ENCODE peak calls at places on chromosomes 1 and 21, in four cellular contexts. N is WTC11, H is GM12878, I is K562. F is an unnamed sample.

GRCh38 chr1:228304225-228304624 is 96.4 kb downstream of the OBSCN start:
- DNase-seq in N (no peak), H (no peak), I (no peak), F (no peak)

GRCh38 chr1:209398330-209398991 is 185.1 kb upstream of the CAMK1G start:
- DNase-seq in N (peak), H (no peak), I (no peak), F (no peak)

GRCh38 chr1:48744032-48744431 is 32.7 kb downstream of the BEND5 start:
- DNase-seq in N (no peak), H (no peak), I (no peak), F (no peak)

GRCh38 chr1:29975036-29975694 is 738.8 kb downstream of the PTPRU start:
- DNase-seq in N (peak), H (no peak), I (peak), F (peak)

GRCh38 chr1:228795578-228795977 is 60.3 kb downstream of the RHOU start:
- DNase-seq in N (no peak), H (no peak), I (no peak), F (no peak)

GRCh38 chr1:208154040-208154439 is 90.1 kb downstream of the PLXNA2 start:
- DNase-seq in N (no peak), H (no peak), I (no peak), F (no peak)

GRCh38 chr21:33801424-33802405 is 113.9 kb downstream of the ATP5PO start:
- DNase-seq in N (peak), H (no peak), I (no peak), F (peak)

GRCh38 chr1:210535796-210536195 is 207.1 kb downstream of the HHAT start:
- DNase-seq in N (no peak), H (no peak), I (no peak), F (no peak)

GRCh38 chr1:68590473-68590872 is 93.6 kb upstream of the DEPDC1 start:
- DNase-seq in N (no peak), H (no peak), I (no peak), F (no peak)

GRCh38 chr1:29657816-29658215 is 421.5 kb downstream of the PTPRU start:
- DNase-seq in N (no peak), H (no peak), I (no peak), F (no peak)

GRCh38 chr1:46549697-46550681 is 1.5 kb downstream of the KNCN start:
- DNase-seq in N (no peak), H (no peak), I (peak), F (peak)

GRCh38 chr1:226482975-226483660 is 65.4 kb upstream of the STUM start:
- DNase-seq in N (no peak), H (no peak), I (no peak), F (no peak)

GRCh38 chr1:220742520-220742919 is 5.6 kb upstream of the MTARC2 start:
- DNase-seq in N (no peak), H (no peak), I (no peak), F (no peak)

GRCh38 chr1:220747426-220748090 is 564 bp upstream of the MTARC2 start:
- DNase-seq in N (no peak), H (no peak), I (no peak), F (no peak)

GRCh38 chr1:220751130-220751529 is 3.0 kb downstream of the MTARC2 start:
- DNase-seq in N (no peak), H (no peak), I (no peak), F (no peak)

GRCh38 chr1:220750126-220750525 is 2.0 kb downstream of the MTARC2 start:
- DNase-seq in N (no peak), H (no peak), I (no peak), F (no peak)

GRCh38 chr1:220748091-220748934 is at the start of gene MTARC2:
- DNase-seq in N (peak), H (no peak), I (no peak), F (peak)
- TF ChIP-seq TCF7 in N (no peak), H (no peak), I (no peak), F (no peak)

GRCh38 chr1:183227382-183227781 is 41.3 kb downstream of the LAMC2 start:
- DNase-seq in N (no peak), H (no peak), I (no peak), F (no peak)

GRCh38 chr1:183226963-183227362 is 40.9 kb downstream of the LAMC2 start:
- DNase-seq in N (no peak), H (no peak), I (no peak), F (no peak)

GRCh38 chr1:183228650-183229220 is 42.7 kb downstream of the LAMC2 start:
- DNase-seq in N (no peak), H (no peak), I (no peak), F (peak)

GRCh38 chr1:183226361-183226760 is 40.3 kb downstream of the LAMC2 start:
- DNase-seq in N (no peak), H (no peak), I (no peak), F (no peak)

GRCh38 chr1:183227963-183228649 is 42.0 kb downstream of the LAMC2 start:
- DNase-seq in N (peak), H (no peak), I (peak), F (peak)
- TF ChIP-seq TCF7 in N (no peak), H (no peak), I (no peak), F (no peak)

DNA sequence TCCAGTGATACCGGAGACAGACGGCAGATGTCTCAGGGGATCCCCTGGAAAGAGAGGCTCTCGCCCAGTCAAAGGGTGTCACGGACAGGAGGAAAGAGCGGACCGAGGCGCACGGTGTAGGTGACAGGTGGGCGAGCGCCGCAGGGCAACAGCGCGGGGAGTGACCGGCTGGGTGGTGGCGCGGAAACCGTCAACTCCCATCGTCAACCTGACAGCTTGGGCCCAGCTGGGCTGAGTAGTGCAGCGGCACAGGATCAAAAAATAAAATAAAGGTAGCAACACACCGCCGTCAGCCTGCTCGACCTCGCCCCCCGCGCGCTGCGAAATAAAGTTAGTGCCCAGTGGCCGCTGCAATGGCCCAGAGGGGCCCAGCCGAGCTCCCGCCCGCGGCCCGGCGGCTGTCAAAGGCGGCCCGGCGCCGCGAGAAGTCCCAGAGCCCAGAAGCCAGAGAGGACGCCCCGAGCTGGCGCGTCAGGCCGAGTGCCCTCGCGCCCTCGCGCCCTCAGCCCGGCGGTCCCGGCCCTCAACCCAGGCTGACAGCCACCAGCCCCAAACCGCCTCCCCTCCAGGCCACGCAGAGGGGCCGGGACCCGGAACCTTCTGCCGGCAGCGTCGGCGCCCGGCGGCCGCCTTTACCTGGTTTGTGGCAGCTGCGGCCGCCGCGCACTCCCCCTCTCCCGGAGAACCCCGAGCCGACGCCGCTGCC is at the start of gene LYST:
- DNase-seq in N (peak), H (no peak), I (peak), F (peak)
- TF ChIP-seq TCF7 in N (no peak), H (no peak), I (no peak), F (no peak)

DNA sequence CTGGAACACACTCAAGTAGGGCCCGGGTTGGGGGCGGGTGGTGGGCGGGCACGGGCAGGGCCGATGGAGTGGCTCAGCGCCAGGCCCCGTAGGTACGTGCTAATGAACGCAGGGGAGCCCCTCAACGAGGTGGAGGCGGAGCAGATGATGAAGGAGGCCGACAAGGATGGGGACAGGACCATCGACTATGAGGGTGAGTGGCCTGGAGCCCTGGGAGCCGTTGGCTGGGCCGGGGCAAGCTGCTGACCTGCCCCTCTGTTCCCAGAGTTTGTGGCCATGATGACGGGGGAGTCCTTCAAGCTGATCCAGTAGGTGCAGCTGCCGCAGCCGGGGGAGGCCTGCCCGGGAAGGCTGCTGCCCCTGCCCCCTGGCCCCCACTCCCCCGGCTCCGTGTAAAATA is 1.8 kb downstream of the CALML6 start:
- DNase-seq in N (no peak), H (no peak), I (no peak), F (no peak)
- TF ChIP-seq TCF7 in N (no peak), H (no peak), I (no peak), F (no peak)

GRCh38 chr1:156048663-156049258 is 4.8 kb downstream of the UBQLN4 start:
- DNase-seq in N (no peak), H (no peak), I (no peak), F (no peak)
- TF ChIP-seq TCF7 in N (no peak), H (no peak), I (no peak), F (no peak)

GRCh38 chr1:3998086-3998485 is 98.0 kb upstream of the C1orf174 start:
- DNase-seq in N (no peak), H (no peak), I (no peak), F (no peak)
- TF ChIP-seq TCF7 in N (no peak), H (no peak), I (no peak), F (no peak)

DNA sequence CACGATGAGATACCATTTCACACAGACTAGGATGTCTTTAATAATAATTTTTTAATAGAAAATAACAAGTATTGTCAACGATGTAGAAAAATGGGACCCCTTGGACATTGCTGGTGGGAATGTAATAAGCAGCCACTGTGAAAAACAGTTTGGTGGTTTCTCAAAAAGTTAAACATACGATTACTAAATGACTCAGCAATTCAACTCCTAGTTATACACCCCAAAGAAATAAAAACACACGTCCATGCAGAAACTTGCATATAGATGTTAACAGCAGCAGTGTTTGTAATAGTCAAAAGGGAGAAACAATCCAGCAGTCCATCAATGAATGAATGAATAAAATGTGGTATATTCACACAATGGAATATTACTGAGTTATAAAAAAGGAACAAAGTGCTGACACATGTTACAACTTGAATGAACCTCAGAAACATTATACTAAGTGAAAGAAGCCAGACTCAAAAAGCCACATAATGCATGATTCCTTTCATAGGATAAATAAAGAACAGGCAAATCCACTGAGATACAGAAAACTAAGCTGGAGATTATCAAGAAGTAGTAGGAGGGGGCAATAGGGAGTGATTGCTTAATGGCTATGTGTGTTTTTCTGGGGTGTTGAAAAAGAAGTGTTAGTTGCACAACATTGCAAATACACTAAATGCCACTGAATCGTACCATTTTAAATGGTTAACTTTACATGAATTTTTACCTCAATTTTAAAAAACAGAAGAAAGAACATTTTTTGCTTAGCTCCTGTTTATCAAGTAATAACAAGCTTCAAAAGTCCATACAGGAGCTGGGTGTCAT is 4.0 kb downstream of the PPT1 start:
- DNase-seq in N (no peak), H (no peak), I (no peak), F (no peak)
- TF ChIP-seq TCF7 in N (no peak), H (no peak), I (no peak), F (no peak)

F was measured in HepG2.